ENCODE peak calls at places on chromosomes 13 and 19, in five cellular contexts. One of them, this sample, is unnamed.
A peak's percentile ranks its signal among the peaks of the same experiment; 100 is the strongest.

GRCh38 chr19:51339687-51340656 is 2.0 kb downstream of the VSIG10L start:
- DNase-seq in adrenal gland: peak; percentile 100
- DNase-seq in breast epithelium: peak; percentile 97
- DNase-seq in esophagus squamous epithelium: peak; percentile 91
- DNase-seq in heart left ventricle: peak; percentile 97
- DNase-seq in this sample: peak; percentile 100

GRCh38 chr19:13597625-13598024 is 91.3 kb upstream of the CACNA1A start:
- DNase-seq in adrenal gland: peak; percentile 33
- DNase-seq in esophagus squamous epithelium: no peak
- DNase-seq in heart left ventricle: peak; percentile 26
- DNase-seq in breast epithelium: peak; percentile 22
- DNase-seq in this sample: peak; percentile 57

GRCh38 chr13:44759222-44759721 is 183.1 kb upstream of the TSC22D1 start:
- DNase-seq in adrenal gland: no peak
- DNase-seq in breast epithelium: no peak
- DNase-seq in esophagus squamous epithelium: no peak
- DNase-seq in heart left ventricle: no peak
- DNase-seq in this sample: no peak

GRCh38 chr13:49351871-49352270 is 92.0 kb downstream of the CAB39L start:
- DNase-seq in esophagus squamous epithelium: no peak
- DNase-seq in heart left ventricle: no peak
- DNase-seq in adrenal gland: no peak
- DNase-seq in breast epithelium: no peak
- DNase-seq in this sample: no peak

GRCh38 chr19:11033251-11033650 is 56.0 kb upstream of the LDLR start:
- DNase-seq in breast epithelium: no peak
- DNase-seq in heart left ventricle: no peak
- DNase-seq in adrenal gland: no peak
- DNase-seq in esophagus squamous epithelium: no peak
- DNase-seq in this sample: no peak

GRCh38 chr19:16587031-16588023 is 15.1 kb upstream of the SLC35E1 start:
- DNase-seq in adrenal gland: no peak
- DNase-seq in heart left ventricle: no peak
- DNase-seq in breast epithelium: no peak
- DNase-seq in esophagus squamous epithelium: no peak
- DNase-seq in this sample: peak; percentile 80

GRCh38 chr13:65914707-65915106 is 1315.4 kb downstream of the PCDH9 start:
- DNase-seq in heart left ventricle: no peak
- DNase-seq in adrenal gland: no peak
- DNase-seq in esophagus squamous epithelium: no peak
- DNase-seq in breast epithelium: no peak
- DNase-seq in this sample: no peak

GRCh38 chr13:99730403-99730802 is 229.1 kb downstream of the TM9SF2 start:
- DNase-seq in adrenal gland: no peak
- DNase-seq in breast epithelium: no peak
- DNase-seq in heart left ventricle: no peak
- DNase-seq in esophagus squamous epithelium: no peak
- DNase-seq in this sample: no peak

GRCh38 chr19:36573948-36574726 is 1.0 kb upstream of the ZNF529 start:
- DNase-seq in esophagus squamous epithelium: no peak
- DNase-seq in breast epithelium: no peak
- DNase-seq in adrenal gland: peak; percentile 17
- DNase-seq in heart left ventricle: no peak
- DNase-seq in this sample: peak; percentile 31

GRCh38 chr19:18346091-18346490 is 5.7 kb downstream of the PGPEP1 start:
- DNase-seq in breast epithelium: peak; percentile 53
- DNase-seq in heart left ventricle: no peak
- DNase-seq in adrenal gland: no peak
- DNase-seq in esophagus squamous epithelium: no peak
- DNase-seq in this sample: no peak

GRCh38 chr13:44748439-44748838 is 172.3 kb upstream of the TSC22D1 start:
- DNase-seq in adrenal gland: no peak
- DNase-seq in breast epithelium: no peak
- DNase-seq in esophagus squamous epithelium: no peak
- DNase-seq in heart left ventricle: no peak
- DNase-seq in this sample: no peak

GRCh38 chr19:4051175-4052101 is 15.3 kb downstream of the ZBTB7A start:
- DNase-seq in adrenal gland: peak; percentile 76
- DNase-seq in heart left ventricle: no peak
- DNase-seq in esophagus squamous epithelium: no peak
- DNase-seq in breast epithelium: no peak
- DNase-seq in this sample: no peak

GRCh38 chr13:48778551-48779088 is 124.9 kb downstream of the CYSLTR2 start:
- DNase-seq in breast epithelium: no peak
- DNase-seq in adrenal gland: no peak
- DNase-seq in esophagus squamous epithelium: no peak
- DNase-seq in heart left ventricle: no peak
- DNase-seq in this sample: no peak

GRCh38 chr13:75760182-75760981 is 124.3 kb downstream of the LMO7 start:
- DNase-seq in breast epithelium: no peak
- DNase-seq in adrenal gland: no peak
- DNase-seq in heart left ventricle: peak; percentile 14
- DNase-seq in esophagus squamous epithelium: no peak
- DNase-seq in this sample: peak; percentile 27

GRCh38 chr13:63117710-63118109 is 1702.1 kb upstream of the PCDH20 start:
- DNase-seq in heart left ventricle: no peak
- DNase-seq in adrenal gland: no peak
- DNase-seq in esophagus squamous epithelium: no peak
- DNase-seq in breast epithelium: no peak
- DNase-seq in this sample: peak; percentile 16

GRCh38 chr19:11092181-11092538 is 2.9 kb downstream of the LDLR start:
- DNase-seq in breast epithelium: no peak
- DNase-seq in heart left ventricle: no peak
- DNase-seq in esophagus squamous epithelium: no peak
- DNase-seq in adrenal gland: no peak
- DNase-seq in this sample: no peak

GRCh38 chr19:37079238-37079637 is 1.0 kb downstream of the ZNF420 start:
- DNase-seq in esophagus squamous epithelium: no peak
- DNase-seq in heart left ventricle: no peak
- DNase-seq in breast epithelium: no peak
- DNase-seq in adrenal gland: no peak
- DNase-seq in this sample: no peak

GRCh38 chr13:97318532-97318931 is 96.4 kb downstream of the MBNL2 start:
- DNase-seq in breast epithelium: no peak
- DNase-seq in esophagus squamous epithelium: no peak
- DNase-seq in heart left ventricle: no peak
- DNase-seq in adrenal gland: no peak
- DNase-seq in this sample: no peak

GRCh38 chr13:99605417-99606321 is 104.4 kb downstream of the TM9SF2 start:
- DNase-seq in esophagus squamous epithelium: no peak
- DNase-seq in heart left ventricle: peak; percentile 35
- DNase-seq in breast epithelium: no peak
- DNase-seq in adrenal gland: peak; percentile 41
- DNase-seq in this sample: peak; percentile 61

GRCh38 chr19:35134601-35135091 is at the start of gene LGI4:
- DNase-seq in breast epithelium: no peak
- DNase-seq in esophagus squamous epithelium: no peak
- DNase-seq in heart left ventricle: no peak
- DNase-seq in adrenal gland: no peak
- DNase-seq in this sample: no peak

GRCh38 chr13:26508885-26509284 is 48.6 kb upstream of the WASF3 start:
- DNase-seq in esophagus squamous epithelium: no peak
- DNase-seq in breast epithelium: no peak
- DNase-seq in adrenal gland: peak; percentile 88
- DNase-seq in heart left ventricle: peak; percentile 25
- DNase-seq in this sample: no peak

GRCh38 chr13:30607908-30608307 is 9.8 kb upstream of the USPL1 start:
- DNase-seq in esophagus squamous epithelium: no peak
- DNase-seq in heart left ventricle: no peak
- DNase-seq in breast epithelium: no peak
- DNase-seq in adrenal gland: no peak
- DNase-seq in this sample: no peak

GRCh38 chr13:36606060-36606459 is 67.8 kb upstream of the SERTM1 start:
- DNase-seq in esophagus squamous epithelium: no peak
- DNase-seq in adrenal gland: no peak
- DNase-seq in breast epithelium: no peak
- DNase-seq in heart left ventricle: no peak
- DNase-seq in this sample: no peak

GRCh38 chr13:75635101-75635620 is 969 bp upstream of the LMO7 start:
- DNase-seq in esophagus squamous epithelium: no peak
- DNase-seq in heart left ventricle: no peak
- DNase-seq in adrenal gland: no peak
- DNase-seq in breast epithelium: no peak
- DNase-seq in this sample: no peak

GRCh38 chr19:22052644-22053013 is 345 bp downstream of the ZNF257 start:
- DNase-seq in heart left ventricle: peak; percentile 7
- DNase-seq in adrenal gland: no peak
- DNase-seq in breast epithelium: no peak
- DNase-seq in esophagus squamous epithelium: no peak
- DNase-seq in this sample: peak; percentile 35

GRCh38 chr13:42836930-42837329 is 55.5 kb downstream of the FAM216B start:
- DNase-seq in adrenal gland: peak; percentile 22
- DNase-seq in esophagus squamous epithelium: no peak
- DNase-seq in heart left ventricle: no peak
- DNase-seq in breast epithelium: no peak
- DNase-seq in this sample: peak; percentile 36

GRCh38 chr19:45468159-45468651 is 409 bp downstream of the FOSB start:
- DNase-seq in adrenal gland: peak; percentile 43
- DNase-seq in esophagus squamous epithelium: no peak
- DNase-seq in breast epithelium: no peak
- DNase-seq in heart left ventricle: peak; percentile 30
- DNase-seq in this sample: peak; percentile 24

GRCh38 chr13:111248822-111249221 is 71.6 kb upstream of the TEX29 start:
- DNase-seq in breast epithelium: no peak
- DNase-seq in esophagus squamous epithelium: no peak
- DNase-seq in adrenal gland: peak; percentile 67
- DNase-seq in heart left ventricle: no peak
- DNase-seq in this sample: no peak

DNA sequence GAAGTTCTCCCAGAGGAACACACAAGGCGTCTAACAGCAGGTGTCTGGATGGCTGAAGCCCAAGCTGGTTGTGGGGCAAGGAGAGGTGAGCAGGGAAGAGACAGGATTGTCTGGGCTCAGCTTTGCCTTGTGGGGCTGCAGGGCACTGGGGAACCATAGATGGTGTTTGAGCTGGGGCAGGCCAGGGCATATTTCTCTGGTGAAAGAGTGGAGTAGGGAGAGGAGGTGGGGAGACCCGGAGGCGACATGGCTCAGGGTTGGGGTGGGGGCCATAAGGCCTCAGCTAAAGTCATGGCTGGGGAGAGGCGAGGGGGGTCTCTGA is 5.4 kb upstream of the PALM start:
- DNase-seq in esophagus squamous epithelium: no peak
- DNase-seq in adrenal gland: no peak
- DNase-seq in breast epithelium: no peak
- DNase-seq in heart left ventricle: no peak
- DNase-seq in this sample: no peak
- H3K27ac ChIP-seq in esophagus squamous epithelium: no peak overlapping the region
- H3K27ac ChIP-seq in adrenal gland: no peak overlapping the region
- H3K27ac ChIP-seq in breast epithelium: no peak overlapping the region
- H3K27ac ChIP-seq in heart left ventricle: peak overlapping the region; percentile 17
- H3K27ac ChIP-seq in this sample: no peak overlapping the region

GRCh38 chr13:106518535-106518934 is 16.9 kb downstream of the EFNB2 start:
- DNase-seq in heart left ventricle: no peak
- DNase-seq in breast epithelium: no peak
- DNase-seq in adrenal gland: no peak
- DNase-seq in esophagus squamous epithelium: no peak
- DNase-seq in this sample: no peak
- TF ChIP-seq CTCF in heart left ventricle: no peak
- TF ChIP-seq CTCF in breast epithelium: no peak
- TF ChIP-seq CTCF in adrenal gland: no peak
- TF ChIP-seq CTCF in esophagus squamous epithelium: no peak
- TF ChIP-seq CTCF in this sample: no peak

GRCh38 chr19:48988860-48989259 is 4.2 kb downstream of the GYS1 start:
- DNase-seq in heart left ventricle: no peak
- DNase-seq in adrenal gland: no peak
- DNase-seq in breast epithelium: no peak
- DNase-seq in esophagus squamous epithelium: no peak
- DNase-seq in this sample: no peak

GRCh38 chr19:48988286-48988685 is 4.8 kb downstream of the GYS1 start:
- DNase-seq in breast epithelium: no peak
- DNase-seq in adrenal gland: no peak
- DNase-seq in heart left ventricle: no peak
- DNase-seq in esophagus squamous epithelium: no peak
- DNase-seq in this sample: no peak

GRCh38 chr19:48990400-48990799 is 2.7 kb downstream of the GYS1 start:
- DNase-seq in esophagus squamous epithelium: no peak
- DNase-seq in adrenal gland: no peak
- DNase-seq in heart left ventricle: no peak
- DNase-seq in breast epithelium: no peak
- DNase-seq in this sample: no peak

GRCh38 chr19:48991011-48991609 is 2.0 kb downstream of the GYS1 start:
- DNase-seq in breast epithelium: no peak
- DNase-seq in heart left ventricle: no peak
- DNase-seq in adrenal gland: no peak
- DNase-seq in esophagus squamous epithelium: no peak
- DNase-seq in this sample: no peak

GRCh38 chr19:48989701-48990291 is 3.3 kb downstream of the GYS1 start:
- DNase-seq in esophagus squamous epithelium: no peak
- DNase-seq in heart left ventricle: peak; percentile 68
- DNase-seq in breast epithelium: no peak
- DNase-seq in adrenal gland: no peak
- DNase-seq in this sample: no peak
- TF ChIP-seq POLR2A in esophagus squamous epithelium: no peak
- TF ChIP-seq POLR2A in heart left ventricle: peak; percentile 22
- TF ChIP-seq POLR2A in breast epithelium: no peak
- TF ChIP-seq POLR2A in adrenal gland: no peak
- TF ChIP-seq POLR2A in this sample: no peak

DNA sequence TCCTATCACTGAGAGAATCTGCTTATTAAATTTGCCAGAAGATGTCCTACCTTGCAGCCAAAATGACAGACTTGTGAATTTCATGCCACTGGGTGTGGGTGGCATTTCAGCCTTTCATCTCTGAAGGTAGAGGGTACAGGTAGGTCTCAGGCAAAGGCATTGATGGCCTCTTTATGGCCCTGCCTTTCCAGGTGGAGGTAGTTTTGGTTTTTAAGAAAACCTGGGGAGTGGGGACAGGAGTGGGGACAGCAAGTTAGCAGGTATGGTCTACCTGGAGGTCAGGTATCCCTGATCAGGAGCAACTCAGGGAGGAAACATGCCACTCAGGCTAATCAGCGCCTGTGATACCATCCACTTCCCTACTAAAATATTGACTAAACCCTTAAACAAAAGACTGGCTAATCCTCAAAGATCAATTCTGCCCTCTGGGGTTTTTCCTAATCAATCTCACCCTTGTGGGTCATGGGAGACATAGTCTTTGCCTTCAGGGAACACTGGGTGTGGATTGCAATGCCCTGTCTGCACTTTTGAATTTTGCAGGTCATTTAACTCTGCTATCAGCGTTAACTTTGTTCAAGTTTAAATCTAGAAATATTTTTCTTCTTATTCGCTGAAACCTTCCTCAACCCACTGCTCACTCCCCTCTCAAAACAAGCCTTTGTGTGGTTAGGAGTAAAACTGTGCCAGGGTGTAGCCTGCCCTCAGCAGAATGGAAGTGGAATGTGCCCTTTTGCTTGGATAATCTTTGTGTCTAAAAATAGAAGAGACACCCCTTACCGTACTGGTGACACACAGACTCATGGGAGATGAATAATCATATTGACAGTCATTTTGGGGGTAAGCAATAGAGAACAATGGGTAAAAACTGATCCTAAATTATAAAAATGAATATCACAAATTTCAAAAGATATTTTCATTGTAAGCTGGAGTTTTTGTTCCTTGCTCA is 233.7 kb downstream of the COG6 start:
- DNase-seq in esophagus squamous epithelium: no peak
- DNase-seq in heart left ventricle: no peak
- DNase-seq in breast epithelium: no peak
- DNase-seq in adrenal gland: no peak
- DNase-seq in this sample: no peak
- H3K27ac ChIP-seq in esophagus squamous epithelium: no peak overlapping the region
- H3K27ac ChIP-seq in heart left ventricle: no peak overlapping the region
- H3K27ac ChIP-seq in breast epithelium: peak overlapping the region; percentile 53
- H3K27ac ChIP-seq in adrenal gland: no peak overlapping the region
- H3K27ac ChIP-seq in this sample: no peak overlapping the region

This sample was measured in testis.